ENCODE peak calls at places on chromosomes 1 and 21, in five cellular contexts. I is CD8-positive, alpha-beta memory T cell; E is NT2/D1; H is CD4-positive, CD25-positive, alpha-beta regulatory T cell; J is colonic mucosa. W is an unnamed sample. For H3K4me1, the result is how much of the 10 kb centered on the place peaks cover.

GRCh38 chr1:92194516-92194915 is 23.2 kb upstream of the C1orf146 start:
- DNase-seq in E (no peak), I (no peak), J (no peak), H (no peak), W (no peak)

GRCh38 chr1:31111290-31111951 is 45.9 kb upstream of the PUM1 start:
- DNase-seq in J (peak), H (no peak), I (no peak), E (peak), W (no peak)

GRCh38 chr21:46661211-46661625 is 25.7 kb downstream of the PRMT2 start:
- DNase-seq in I (peak), J (peak), H (peak), E (peak), W (no peak)

GRCh38 chr21:46154955-46155513 is 345 bp downstream of the FTCD start:
- DNase-seq in I (no peak), E (no peak), H (no peak), J (no peak), W (no peak)

GRCh38 chr1:189628857-189629256 is 848.8 kb downstream of the BRINP3 start:
- DNase-seq in H (no peak), E (no peak), J (no peak), I (no peak), W (peak)

GRCh38 chr1:80218112-80218511 is 1211.6 kb upstream of the ADGRL4 start:
- DNase-seq in E (peak), I (no peak), H (no peak), J (no peak), W (peak)

GRCh38 chr1:92960395-92961130 is 699 bp downstream of the DIPK1A start:
- DNase-seq in J (peak), I (peak), H (peak), E (peak), W (peak)

GRCh38 chr1:46653405-46653853 is 14.7 kb downstream of the ATPAF1 start:
- DNase-seq in E (no peak), I (no peak), J (peak), H (no peak), W (no peak)

GRCh38 chr1:64246294-64246917 is 43.0 kb downstream of the UBE2U start:
- DNase-seq in H (no peak), J (no peak), E (no peak), I (peak), W (peak)

GRCh38 chr1:222370911-222371717 is 176.8 kb downstream of the HHIPL2 start:
- DNase-seq in H (no peak), I (no peak), E (no peak), J (no peak), W (peak)

GRCh38 chr1:23370270-23370743 is 671 bp upstream of the ZNF436 start:
- DNase-seq in H (no peak), J (no peak), I (no peak), E (no peak), W (no peak)

GRCh38 chr1:23367791-23368561 is 1.7 kb downstream of the ZNF436 start:
- DNase-seq in H (peak), J (peak), E (peak), I (peak), W (peak)

GRCh38 chr1:23368562-23369334 is 888 bp downstream of the ZNF436 start:
- DNase-seq in H (peak), E (peak), J (peak), I (peak), W (peak)

GRCh38 chr1:23370744-23371710 is 1.4 kb upstream of the ZNF436 start:
- DNase-seq in J (no peak), H (no peak), E (peak), I (no peak), W (no peak)

GRCh38 chr1:23369335-23370013 is at the start of gene ZNF436:
- DNase-seq in J (peak), I (no peak), E (no peak), H (no peak), W (peak)
- H3K4me1 ChIP-seq in J (under half), I (under half), E (under half), H (under half), W (under half)

GRCh38 chr1:235425357-235425756 is 58.1 kb downstream of the TBCE start:
- DNase-seq in J (no peak), E (no peak), H (no peak), I (no peak), W (no peak)
- H3K4me1 ChIP-seq in J (under half), E (under half), H (under half), I (under half), W (under half)

GRCh38 chr1:200486634-200487033 is 76.8 kb upstream of the ZNF281 start:
- DNase-seq in E (no peak), J (no peak), H (no peak), I (no peak), W (no peak)
- H3K4me1 ChIP-seq in E (under half), J (under half), H (under half), I (under half), W (under half)

GRCh38 chr1:23558872-23559135 is 497 bp downstream of the ID3 start:
- DNase-seq in I (no peak), E (no peak), H (no peak), J (no peak), W (no peak)
- H3K4me1 ChIP-seq in I (half or more), E (under half), H (half or more), J (under half), W (half or more)